ENCODE peak calls at places on chromosome 18, in five cellular contexts. D is endodermal cell; C is AG10803; F is CD4-positive, alpha-beta T cell; B is fibroblast of lung. S is an unnamed sample.

GRCh38 chr18:34077599-34077998 is 147.1 kb downstream of the NOL4 start:
- DNase-seq in D (no peak), B (no peak), C (no peak), F (no peak), S (no peak)

GRCh38 chr18:48675330-48675761 is 136.5 kb downstream of the CTIF start:
- DNase-seq in D (peak; percentile 97), C (peak; percentile 82), B (peak; percentile 81), F (peak; percentile 75), S (peak; percentile 81)

GRCh38 chr18:52541056-52541455 is 201.1 kb downstream of the DCC start:
- DNase-seq in B (no peak), D (no peak), F (no peak), C (no peak), S (no peak)

GRCh38 chr18:65175681-65176080 is 575.1 kb upstream of the CDH7 start:
- DNase-seq in C (no peak), D (no peak), F (no peak), B (no peak), S (no peak)

GRCh38 chr18:27887711-27888495 is 289.0 kb downstream of the CDH2 start:
- DNase-seq in D (no peak), B (no peak), F (no peak), C (peak; percentile 19), S (no peak)

GRCh38 chr18:44013871-44014270 is 666.8 kb upstream of the SETBP1 start:
- DNase-seq in D (no peak), C (no peak), B (no peak), F (no peak), S (no peak)

GRCh38 chr18:24043403-24043802 is 28.8 kb downstream of the TTC39C start:
- DNase-seq in B (no peak), C (no peak), D (no peak), F (no peak), S (no peak)

GRCh38 chr18:45589559-45590041 is 25.7 kb upstream of the SLC14A2 start:
- DNase-seq in B (peak; percentile 96), D (peak; percentile 64), F (no peak), C (peak; percentile 85), S (peak; percentile 75)

GRCh38 chr18:54112356-54112755 is 112.1 kb downstream of the MBD2 start:
- DNase-seq in F (no peak), D (no peak), C (peak; percentile 83), B (no peak), S (no peak)

GRCh38 chr18:24915547-24915946 is 436.4 kb downstream of the ZNF521 start:
- DNase-seq in F (no peak), D (no peak), B (peak; percentile 62), C (peak; percentile 32), S (peak; percentile 28)

GRCh38 chr18:62365420-62365819 is 40.3 kb downstream of the TNFRSF11A start:
- DNase-seq in F (no peak), B (no peak), C (no peak), D (no peak), S (no peak)

GRCh38 chr18:50039736-50040135 is 155.2 kb downstream of the MYO5B start:
- DNase-seq in C (no peak), D (no peak), F (no peak), B (no peak), S (no peak)

GRCh38 chr18:28174181-28174906 is 2.6 kb downstream of the CDH2 start:
- DNase-seq in D (no peak), F (no peak), C (no peak), B (no peak), S (no peak)

GRCh38 chr18:51153659-51154371 is 43.7 kb downstream of the MEX3C start:
- DNase-seq in F (peak; percentile 40), D (no peak), B (no peak), C (no peak), S (no peak)

GRCh38 chr18:79309572-79310278 is 86.0 kb upstream of the NFATC1 start:
- DNase-seq in B (no peak), F (no peak), D (no peak), C (peak; percentile 9), S (no peak)

GRCh38 chr18:39389800-39390379 is 1824.3 kb upstream of the CELF4 start:
- DNase-seq in B (peak; percentile 28), F (no peak), C (no peak), D (peak; percentile 91), S (peak; percentile 73)

GRCh38 chr18:76685860-76686259 is 136.5 kb upstream of the ZNF236 start:
- DNase-seq in D (no peak), F (no peak), B (no peak), C (no peak), S (no peak)

GRCh38 chr18:76685402-76685801 is 137.0 kb upstream of the ZNF236 start:
- DNase-seq in B (no peak), F (no peak), C (no peak), D (no peak), S (no peak)

GRCh38 chr18:76688724-76689472 is 133.5 kb upstream of the ZNF236 start:
- DNase-seq in C (no peak), B (no peak), D (no peak), F (no peak), S (no peak)

GRCh38 chr18:76687271-76688006 is 134.9 kb upstream of the ZNF236 start:
- DNase-seq in B (no peak), C (no peak), F (no peak), D (no peak), S (peak; percentile 42)

GRCh38 chr18:76686737-76687231 is 135.6 kb upstream of the ZNF236 start:
- DNase-seq in C (peak; percentile 65), D (peak; percentile 85), F (no peak), B (peak; percentile 70), S (peak; percentile 75)
- TF ChIP-seq CTCF in C (peak; percentile 79), D (peak; percentile 78), F (peak; percentile 32), B (peak; percentile 72), S (peak; percentile 73)

GRCh38 chr18:73724908-73725307 is 422.7 kb downstream of the FBXO15 start:
- DNase-seq in F (no peak), B (peak; percentile 44), D (no peak), C (peak; percentile 22), S (no peak)

GRCh38 chr18:73715228-73715670 is 432.4 kb downstream of the FBXO15 start:
- DNase-seq in D (no peak), C (no peak), B (peak; percentile 70), F (no peak), S (no peak)

GRCh38 chr18:73717570-73717969 is 430.1 kb downstream of the FBXO15 start:
- DNase-seq in D (no peak), F (no peak), B (no peak), C (peak; percentile 24), S (peak; percentile 6)

GRCh38 chr18:73719611-73720010 is 428.0 kb downstream of the FBXO15 start:
- DNase-seq in F (no peak), D (no peak), C (no peak), B (no peak), S (peak; percentile 21)
- TF ChIP-seq CTCF in F (no peak), D (no peak), C (no peak), B (no peak), S (no peak)

DNA sequence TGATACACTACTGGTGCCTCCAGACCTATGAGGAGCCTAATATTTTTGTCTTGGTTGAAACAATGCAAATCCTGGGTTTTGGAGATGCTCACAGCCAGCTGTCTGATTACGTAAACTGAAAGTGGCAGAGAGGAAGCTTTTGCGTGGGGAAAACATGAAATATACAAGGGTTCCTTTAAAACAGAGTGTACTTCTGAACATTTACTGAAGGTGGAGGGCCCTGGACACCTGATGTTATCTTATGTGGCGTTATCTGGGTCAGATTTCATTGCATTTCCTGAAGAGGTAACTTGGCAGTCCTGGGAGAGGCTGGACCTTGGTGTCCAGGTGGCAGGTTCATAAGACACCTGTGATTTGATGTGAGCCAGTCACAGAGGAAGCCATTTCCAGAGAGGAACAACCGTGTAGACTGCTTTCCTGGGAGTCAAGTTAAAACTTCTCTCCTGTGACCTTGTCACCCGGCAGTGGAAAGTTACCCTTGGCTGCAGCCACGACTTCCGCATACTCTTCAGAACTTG is 105.0 kb downstream of the NEDD4L start:
- DNase-seq in C (no peak), B (no peak), D (no peak), F (no peak), S (no peak)
- TF ChIP-seq CTCF in C (no peak), B (no peak), D (no peak), F (no peak), S (no peak)

DNA sequence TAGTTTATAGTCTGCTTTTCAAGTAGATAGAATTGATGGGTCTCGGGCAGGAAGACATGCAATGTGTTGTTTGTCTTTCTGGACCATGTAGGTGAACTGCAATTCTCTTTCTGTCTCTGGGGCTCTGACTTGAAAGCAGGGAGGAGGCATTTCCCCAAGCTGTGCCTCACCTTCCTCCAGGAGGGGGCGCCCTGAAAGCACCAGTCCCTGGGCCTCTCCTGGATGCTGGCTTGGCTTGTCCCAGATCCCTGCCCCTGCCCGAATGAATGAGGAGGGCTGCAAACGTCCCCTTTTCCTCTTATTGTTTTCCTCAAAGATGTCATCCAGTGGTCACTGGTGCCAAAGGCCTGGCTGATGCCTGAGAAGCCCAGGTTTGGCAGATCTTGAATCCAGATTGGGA is 270.6 kb downstream of the CELF4 start:
- DNase-seq in F (no peak), B (no peak), C (peak; percentile 2), D (peak; percentile 96), S (peak; percentile 65)
- TF ChIP-seq CTCF in F (no peak), B (no peak), C (peak; percentile 39), D (peak; percentile 92), S (peak; percentile 10)

GRCh38 chr18:12890500-12890899 is 6.5 kb upstream of the PTPN2 start:
- DNase-seq in F (no peak), C (no peak), B (no peak), D (no peak), S (peak; percentile 51)
- TF ChIP-seq CTCF in F (no peak), C (peak; percentile 15), B (no peak), D (peak; percentile 51), S (no peak)

S was measured in MCF 10A.